ENCODE peak calls at places on chromosomes 6 and 20, in ten cellular contexts. One of them, this sample, is unnamed.

GRCh38 chr20:38098952-38099351 is 65.4 kb downstream of the RPRD1B start:
- DNase-seq in heart right ventricle: no peak
- DNase-seq in activated effector memory CD4-positive, alpha-beta T cell treated with Interleukin-2 at 50 U/mL for 16 hours: no peak
- DNase-seq in stimulated activated CD4-positive, alpha-beta T cell treated with anti-CD3 and anti-CD28 coated beads, Interleukin-1b, Interleukin-23, amount 100 ng/mL, for 4 hours: no peak
- DNase-seq in CD4-positive, CD25-positive, alpha-beta regulatory T cell: no peak
- DNase-seq in cardiac fibroblast: peak; percentile 39
- DNase-seq in endothelial cell: no peak
- DNase-seq in SK-N-MC: no peak
- DNase-seq in GF-D8: no peak
- DNase-seq in WTC11: no peak
- DNase-seq in this sample: no peak

GRCh38 chr20:59082077-59082740 is 39.6 kb upstream of the PRELID3B start:
- DNase-seq in heart right ventricle: no peak
- DNase-seq in activated effector memory CD4-positive, alpha-beta T cell treated with Interleukin-2 at 50 U/mL for 16 hours: no peak
- DNase-seq in stimulated activated CD4-positive, alpha-beta T cell treated with anti-CD3 and anti-CD28 coated beads, Interleukin-1b, Interleukin-23, amount 100 ng/mL, for 4 hours: no peak
- DNase-seq in CD4-positive, CD25-positive, alpha-beta regulatory T cell: no peak
- DNase-seq in cardiac fibroblast: peak; percentile 69
- DNase-seq in endothelial cell: no peak
- DNase-seq in SK-N-MC: peak; percentile 22
- DNase-seq in GF-D8: no peak
- DNase-seq in WTC11: no peak
- DNase-seq in this sample: no peak

GRCh38 chr20:4787069-4787468 is 65.4 kb downstream of the PRND start:
- DNase-seq in heart right ventricle: no peak
- DNase-seq in activated effector memory CD4-positive, alpha-beta T cell treated with Interleukin-2 at 50 U/mL for 16 hours: no peak
- DNase-seq in stimulated activated CD4-positive, alpha-beta T cell treated with anti-CD3 and anti-CD28 coated beads, Interleukin-1b, Interleukin-23, amount 100 ng/mL, for 4 hours: no peak
- DNase-seq in CD4-positive, CD25-positive, alpha-beta regulatory T cell: no peak
- DNase-seq in cardiac fibroblast: peak; percentile 69
- DNase-seq in endothelial cell: no peak
- DNase-seq in SK-N-MC: no peak
- DNase-seq in GF-D8: no peak
- DNase-seq in WTC11: no peak
- DNase-seq in this sample: no peak

GRCh38 chr6:145733770-145734169 is 1.6 kb downstream of the EPM2A start:
- DNase-seq in heart right ventricle: no peak
- DNase-seq in activated effector memory CD4-positive, alpha-beta T cell treated with Interleukin-2 at 50 U/mL for 16 hours: no peak
- DNase-seq in stimulated activated CD4-positive, alpha-beta T cell treated with anti-CD3 and anti-CD28 coated beads, Interleukin-1b, Interleukin-23, amount 100 ng/mL, for 4 hours: no peak
- DNase-seq in CD4-positive, CD25-positive, alpha-beta regulatory T cell: no peak
- DNase-seq in cardiac fibroblast: no peak
- DNase-seq in endothelial cell: no peak
- DNase-seq in SK-N-MC: no peak
- DNase-seq in GF-D8: peak; percentile 25
- DNase-seq in WTC11: no peak
- DNase-seq in this sample: no peak

GRCh38 chr6:44129841-44130322 is 2.5 kb downstream of the TMEM63B start:
- DNase-seq in heart right ventricle: no peak
- DNase-seq in activated effector memory CD4-positive, alpha-beta T cell treated with Interleukin-2 at 50 U/mL for 16 hours: no peak
- DNase-seq in stimulated activated CD4-positive, alpha-beta T cell treated with anti-CD3 and anti-CD28 coated beads, Interleukin-1b, Interleukin-23, amount 100 ng/mL, for 4 hours: no peak
- DNase-seq in CD4-positive, CD25-positive, alpha-beta regulatory T cell: no peak
- DNase-seq in cardiac fibroblast: no peak
- DNase-seq in endothelial cell: no peak
- DNase-seq in SK-N-MC: no peak
- DNase-seq in GF-D8: no peak
- DNase-seq in WTC11: no peak
- DNase-seq in this sample: no peak

GRCh38 chr6:23611776-23612381 is 514.1 kb upstream of the NRSN1 start:
- DNase-seq in heart right ventricle: no peak
- DNase-seq in activated effector memory CD4-positive, alpha-beta T cell treated with Interleukin-2 at 50 U/mL for 16 hours: no peak
- DNase-seq in stimulated activated CD4-positive, alpha-beta T cell treated with anti-CD3 and anti-CD28 coated beads, Interleukin-1b, Interleukin-23, amount 100 ng/mL, for 4 hours: no peak
- DNase-seq in CD4-positive, CD25-positive, alpha-beta regulatory T cell: no peak
- DNase-seq in cardiac fibroblast: no peak
- DNase-seq in endothelial cell: no peak
- DNase-seq in SK-N-MC: no peak
- DNase-seq in GF-D8: no peak
- DNase-seq in WTC11: no peak
- DNase-seq in this sample: no peak

GRCh38 chr6:13048113-13048512 is 280.2 kb downstream of the TBC1D7 start:
- DNase-seq in heart right ventricle: no peak
- DNase-seq in activated effector memory CD4-positive, alpha-beta T cell treated with Interleukin-2 at 50 U/mL for 16 hours: no peak
- DNase-seq in stimulated activated CD4-positive, alpha-beta T cell treated with anti-CD3 and anti-CD28 coated beads, Interleukin-1b, Interleukin-23, amount 100 ng/mL, for 4 hours: no peak
- DNase-seq in CD4-positive, CD25-positive, alpha-beta regulatory T cell: no peak
- DNase-seq in cardiac fibroblast: peak; percentile 27
- DNase-seq in endothelial cell: no peak
- DNase-seq in SK-N-MC: no peak
- DNase-seq in GF-D8: no peak
- DNase-seq in WTC11: no peak
- DNase-seq in this sample: no peak

GRCh38 chr6:126548301-126548700 is 208.4 kb downstream of the CENPW start:
- DNase-seq in heart right ventricle: no peak
- DNase-seq in activated effector memory CD4-positive, alpha-beta T cell treated with Interleukin-2 at 50 U/mL for 16 hours: no peak
- DNase-seq in stimulated activated CD4-positive, alpha-beta T cell treated with anti-CD3 and anti-CD28 coated beads, Interleukin-1b, Interleukin-23, amount 100 ng/mL, for 4 hours: no peak
- DNase-seq in CD4-positive, CD25-positive, alpha-beta regulatory T cell: no peak
- DNase-seq in cardiac fibroblast: peak; percentile 5
- DNase-seq in endothelial cell: no peak
- DNase-seq in SK-N-MC: no peak
- DNase-seq in GF-D8: no peak
- DNase-seq in WTC11: no peak
- DNase-seq in this sample: no peak

GRCh38 chr20:11229772-11230171 is 556.0 kb upstream of the JAG1 start:
- DNase-seq in heart right ventricle: peak; percentile 54
- DNase-seq in activated effector memory CD4-positive, alpha-beta T cell treated with Interleukin-2 at 50 U/mL for 16 hours: no peak
- DNase-seq in stimulated activated CD4-positive, alpha-beta T cell treated with anti-CD3 and anti-CD28 coated beads, Interleukin-1b, Interleukin-23, amount 100 ng/mL, for 4 hours: no peak
- DNase-seq in CD4-positive, CD25-positive, alpha-beta regulatory T cell: no peak
- DNase-seq in cardiac fibroblast: peak; percentile 98
- DNase-seq in endothelial cell: no peak
- DNase-seq in SK-N-MC: no peak
- DNase-seq in GF-D8: no peak
- DNase-seq in WTC11: no peak
- DNase-seq in this sample: peak; percentile 54

GRCh38 chr6:35485402-35485877 is 11.4 kb downstream of the TEAD3 start:
- DNase-seq in heart right ventricle: no peak
- DNase-seq in activated effector memory CD4-positive, alpha-beta T cell treated with Interleukin-2 at 50 U/mL for 16 hours: no peak
- DNase-seq in stimulated activated CD4-positive, alpha-beta T cell treated with anti-CD3 and anti-CD28 coated beads, Interleukin-1b, Interleukin-23, amount 100 ng/mL, for 4 hours: no peak
- DNase-seq in CD4-positive, CD25-positive, alpha-beta regulatory T cell: no peak
- DNase-seq in cardiac fibroblast: peak; percentile 75
- DNase-seq in endothelial cell: no peak
- DNase-seq in SK-N-MC: no peak
- DNase-seq in GF-D8: no peak
- DNase-seq in WTC11: peak; percentile 67
- DNase-seq in this sample: no peak

GRCh38 chr20:57266251-57267157 is at the start of gene BMP7:
- DNase-seq in heart right ventricle: no peak
- DNase-seq in activated effector memory CD4-positive, alpha-beta T cell treated with Interleukin-2 at 50 U/mL for 16 hours: no peak
- DNase-seq in stimulated activated CD4-positive, alpha-beta T cell treated with anti-CD3 and anti-CD28 coated beads, Interleukin-1b, Interleukin-23, amount 100 ng/mL, for 4 hours: no peak
- DNase-seq in CD4-positive, CD25-positive, alpha-beta regulatory T cell: no peak
- DNase-seq in cardiac fibroblast: no peak
- DNase-seq in endothelial cell: peak; percentile 42
- DNase-seq in SK-N-MC: no peak
- DNase-seq in GF-D8: no peak
- DNase-seq in WTC11: peak; percentile 69
- DNase-seq in this sample: no peak

GRCh38 chr6:80523029-80523428 is 416.6 kb downstream of the BCKDHB start:
- DNase-seq in heart right ventricle: no peak
- DNase-seq in activated effector memory CD4-positive, alpha-beta T cell treated with Interleukin-2 at 50 U/mL for 16 hours: no peak
- DNase-seq in stimulated activated CD4-positive, alpha-beta T cell treated with anti-CD3 and anti-CD28 coated beads, Interleukin-1b, Interleukin-23, amount 100 ng/mL, for 4 hours: no peak
- DNase-seq in CD4-positive, CD25-positive, alpha-beta regulatory T cell: no peak
- DNase-seq in cardiac fibroblast: peak; percentile 37
- DNase-seq in endothelial cell: no peak
- DNase-seq in SK-N-MC: no peak
- DNase-seq in GF-D8: no peak
- DNase-seq in WTC11: no peak
- DNase-seq in this sample: no peak

GRCh38 chr6:42889815-42890214 is 10.4 kb downstream of the RPL7L1 start:
- DNase-seq in heart right ventricle: no peak
- DNase-seq in activated effector memory CD4-positive, alpha-beta T cell treated with Interleukin-2 at 50 U/mL for 16 hours: no peak
- DNase-seq in stimulated activated CD4-positive, alpha-beta T cell treated with anti-CD3 and anti-CD28 coated beads, Interleukin-1b, Interleukin-23, amount 100 ng/mL, for 4 hours: no peak
- DNase-seq in CD4-positive, CD25-positive, alpha-beta regulatory T cell: no peak
- DNase-seq in cardiac fibroblast: no peak
- DNase-seq in endothelial cell: no peak
- DNase-seq in SK-N-MC: no peak
- DNase-seq in GF-D8: no peak
- DNase-seq in WTC11: no peak
- DNase-seq in this sample: no peak

GRCh38 chr6:160041608-160042007 is 72.7 kb downstream of the IGF2R start:
- DNase-seq in heart right ventricle: peak; percentile 63
- DNase-seq in activated effector memory CD4-positive, alpha-beta T cell treated with Interleukin-2 at 50 U/mL for 16 hours: no peak
- DNase-seq in stimulated activated CD4-positive, alpha-beta T cell treated with anti-CD3 and anti-CD28 coated beads, Interleukin-1b, Interleukin-23, amount 100 ng/mL, for 4 hours: no peak
- DNase-seq in CD4-positive, CD25-positive, alpha-beta regulatory T cell: no peak
- DNase-seq in cardiac fibroblast: peak; percentile 57
- DNase-seq in endothelial cell: no peak
- DNase-seq in SK-N-MC: no peak
- DNase-seq in GF-D8: no peak
- DNase-seq in WTC11: no peak
- DNase-seq in this sample: no peak

GRCh38 chr6:48610846-48611245 is 499.8 kb upstream of the PTCHD4 start:
- DNase-seq in heart right ventricle: no peak
- DNase-seq in activated effector memory CD4-positive, alpha-beta T cell treated with Interleukin-2 at 50 U/mL for 16 hours: no peak
- DNase-seq in stimulated activated CD4-positive, alpha-beta T cell treated with anti-CD3 and anti-CD28 coated beads, Interleukin-1b, Interleukin-23, amount 100 ng/mL, for 4 hours: no peak
- DNase-seq in CD4-positive, CD25-positive, alpha-beta regulatory T cell: no peak
- DNase-seq in cardiac fibroblast: peak; percentile 59
- DNase-seq in endothelial cell: no peak
- DNase-seq in SK-N-MC: no peak
- DNase-seq in GF-D8: no peak
- DNase-seq in WTC11: no peak
- DNase-seq in this sample: no peak

GRCh38 chr6:25431642-25432307 is 152.6 kb downstream of the CARMIL1 start:
- DNase-seq in heart right ventricle: no peak
- DNase-seq in activated effector memory CD4-positive, alpha-beta T cell treated with Interleukin-2 at 50 U/mL for 16 hours: no peak
- DNase-seq in stimulated activated CD4-positive, alpha-beta T cell treated with anti-CD3 and anti-CD28 coated beads, Interleukin-1b, Interleukin-23, amount 100 ng/mL, for 4 hours: no peak
- DNase-seq in CD4-positive, CD25-positive, alpha-beta regulatory T cell: no peak
- DNase-seq in cardiac fibroblast: no peak
- DNase-seq in endothelial cell: no peak
- DNase-seq in SK-N-MC: no peak
- DNase-seq in GF-D8: no peak
- DNase-seq in WTC11: no peak
- DNase-seq in this sample: no peak

GRCh38 chr6:40876336-40876735 is 162.7 kb downstream of the UNC5CL start:
- DNase-seq in heart right ventricle: no peak
- DNase-seq in activated effector memory CD4-positive, alpha-beta T cell treated with Interleukin-2 at 50 U/mL for 16 hours: no peak
- DNase-seq in stimulated activated CD4-positive, alpha-beta T cell treated with anti-CD3 and anti-CD28 coated beads, Interleukin-1b, Interleukin-23, amount 100 ng/mL, for 4 hours: no peak
- DNase-seq in CD4-positive, CD25-positive, alpha-beta regulatory T cell: no peak
- DNase-seq in cardiac fibroblast: no peak
- DNase-seq in endothelial cell: no peak
- DNase-seq in SK-N-MC: no peak
- DNase-seq in GF-D8: no peak
- DNase-seq in WTC11: no peak
- DNase-seq in this sample: no peak

GRCh38 chr6:168676552-168677317 is 235.8 kb downstream of the SMOC2 start:
- DNase-seq in heart right ventricle: no peak
- DNase-seq in activated effector memory CD4-positive, alpha-beta T cell treated with Interleukin-2 at 50 U/mL for 16 hours: no peak
- DNase-seq in stimulated activated CD4-positive, alpha-beta T cell treated with anti-CD3 and anti-CD28 coated beads, Interleukin-1b, Interleukin-23, amount 100 ng/mL, for 4 hours: no peak
- DNase-seq in CD4-positive, CD25-positive, alpha-beta regulatory T cell: no peak
- DNase-seq in cardiac fibroblast: no peak
- DNase-seq in endothelial cell: no peak
- DNase-seq in SK-N-MC: no peak
- DNase-seq in GF-D8: no peak
- DNase-seq in WTC11: no peak
- DNase-seq in this sample: no peak

GRCh38 chr20:50111120-50111828 is 1.7 kb downstream of the UBE2V1 start:
- DNase-seq in heart right ventricle: no peak
- DNase-seq in activated effector memory CD4-positive, alpha-beta T cell treated with Interleukin-2 at 50 U/mL for 16 hours: no peak
- DNase-seq in stimulated activated CD4-positive, alpha-beta T cell treated with anti-CD3 and anti-CD28 coated beads, Interleukin-1b, Interleukin-23, amount 100 ng/mL, for 4 hours: no peak
- DNase-seq in CD4-positive, CD25-positive, alpha-beta regulatory T cell: no peak
- DNase-seq in cardiac fibroblast: peak; percentile 74
- DNase-seq in endothelial cell: no peak
- DNase-seq in SK-N-MC: no peak
- DNase-seq in GF-D8: no peak
- DNase-seq in WTC11: no peak
- DNase-seq in this sample: no peak

GRCh38 chr20:41173161-41173721 is 35.9 kb downstream of the PLCG1 start:
- DNase-seq in heart right ventricle: peak; percentile 89
- DNase-seq in activated effector memory CD4-positive, alpha-beta T cell treated with Interleukin-2 at 50 U/mL for 16 hours: peak; percentile 44
- DNase-seq in stimulated activated CD4-positive, alpha-beta T cell treated with anti-CD3 and anti-CD28 coated beads, Interleukin-1b, Interleukin-23, amount 100 ng/mL, for 4 hours: peak; percentile 62
- DNase-seq in CD4-positive, CD25-positive, alpha-beta regulatory T cell: peak; percentile 55
- DNase-seq in cardiac fibroblast: peak; percentile 78
- DNase-seq in endothelial cell: peak; percentile 83
- DNase-seq in SK-N-MC: no peak
- DNase-seq in GF-D8: no peak
- DNase-seq in WTC11: peak; percentile 86
- DNase-seq in this sample: peak; percentile 51

GRCh38 chr20:19975436-19975799 is 41.7 kb upstream of the NAA20 start:
- DNase-seq in heart right ventricle: peak; percentile 40
- DNase-seq in activated effector memory CD4-positive, alpha-beta T cell treated with Interleukin-2 at 50 U/mL for 16 hours: no peak
- DNase-seq in stimulated activated CD4-positive, alpha-beta T cell treated with anti-CD3 and anti-CD28 coated beads, Interleukin-1b, Interleukin-23, amount 100 ng/mL, for 4 hours: no peak
- DNase-seq in CD4-positive, CD25-positive, alpha-beta regulatory T cell: no peak
- DNase-seq in cardiac fibroblast: peak; percentile 67
- DNase-seq in endothelial cell: no peak
- DNase-seq in SK-N-MC: no peak
- DNase-seq in GF-D8: no peak
- DNase-seq in WTC11: no peak
- DNase-seq in this sample: no peak

GRCh38 chr6:107704377-107705013 is 119.6 kb downstream of the SCML4 start:
- DNase-seq in heart right ventricle: peak; percentile 49
- DNase-seq in activated effector memory CD4-positive, alpha-beta T cell treated with Interleukin-2 at 50 U/mL for 16 hours: no peak
- DNase-seq in stimulated activated CD4-positive, alpha-beta T cell treated with anti-CD3 and anti-CD28 coated beads, Interleukin-1b, Interleukin-23, amount 100 ng/mL, for 4 hours: no peak
- DNase-seq in CD4-positive, CD25-positive, alpha-beta regulatory T cell: peak; percentile 28
- DNase-seq in cardiac fibroblast: peak; percentile 79
- DNase-seq in endothelial cell: peak; percentile 46
- DNase-seq in SK-N-MC: peak; percentile 44
- DNase-seq in GF-D8: no peak
- DNase-seq in WTC11: no peak
- DNase-seq in this sample: no peak

GRCh38 chr6:36131517-36132220 is 1.4 kb downstream of the MAPK13 start:
- DNase-seq in heart right ventricle: no peak
- DNase-seq in activated effector memory CD4-positive, alpha-beta T cell treated with Interleukin-2 at 50 U/mL for 16 hours: no peak
- DNase-seq in stimulated activated CD4-positive, alpha-beta T cell treated with anti-CD3 and anti-CD28 coated beads, Interleukin-1b, Interleukin-23, amount 100 ng/mL, for 4 hours: peak; percentile 29
- DNase-seq in CD4-positive, CD25-positive, alpha-beta regulatory T cell: peak; percentile 55
- DNase-seq in cardiac fibroblast: peak; percentile 67
- DNase-seq in endothelial cell: no peak
- DNase-seq in SK-N-MC: no peak
- DNase-seq in GF-D8: no peak
- DNase-seq in WTC11: no peak
- DNase-seq in this sample: no peak

GRCh38 chr6:117448732-117449131 is 23.0 kb upstream of the ROS1 start:
- DNase-seq in heart right ventricle: no peak
- DNase-seq in activated effector memory CD4-positive, alpha-beta T cell treated with Interleukin-2 at 50 U/mL for 16 hours: no peak
- DNase-seq in stimulated activated CD4-positive, alpha-beta T cell treated with anti-CD3 and anti-CD28 coated beads, Interleukin-1b, Interleukin-23, amount 100 ng/mL, for 4 hours: no peak
- DNase-seq in CD4-positive, CD25-positive, alpha-beta regulatory T cell: no peak
- DNase-seq in cardiac fibroblast: peak; percentile 97
- DNase-seq in endothelial cell: no peak
- DNase-seq in SK-N-MC: no peak
- DNase-seq in GF-D8: no peak
- DNase-seq in WTC11: no peak
- DNase-seq in this sample: no peak

GRCh38 chr20:58794510-58795180 is 56.1 kb downstream of the GNAS-AS1 start:
- DNase-seq in heart right ventricle: no peak
- DNase-seq in activated effector memory CD4-positive, alpha-beta T cell treated with Interleukin-2 at 50 U/mL for 16 hours: no peak
- DNase-seq in stimulated activated CD4-positive, alpha-beta T cell treated with anti-CD3 and anti-CD28 coated beads, Interleukin-1b, Interleukin-23, amount 100 ng/mL, for 4 hours: no peak
- DNase-seq in CD4-positive, CD25-positive, alpha-beta regulatory T cell: no peak
- DNase-seq in cardiac fibroblast: no peak
- DNase-seq in endothelial cell: no peak
- DNase-seq in SK-N-MC: no peak
- DNase-seq in GF-D8: no peak
- DNase-seq in WTC11: no peak
- DNase-seq in this sample: no peak

GRCh38 chr6:111119550-111120329 is 32.4 kb downstream of the SLC16A10 start:
- DNase-seq in heart right ventricle: no peak
- DNase-seq in activated effector memory CD4-positive, alpha-beta T cell treated with Interleukin-2 at 50 U/mL for 16 hours: no peak
- DNase-seq in stimulated activated CD4-positive, alpha-beta T cell treated with anti-CD3 and anti-CD28 coated beads, Interleukin-1b, Interleukin-23, amount 100 ng/mL, for 4 hours: no peak
- DNase-seq in CD4-positive, CD25-positive, alpha-beta regulatory T cell: no peak
- DNase-seq in cardiac fibroblast: peak; percentile 51
- DNase-seq in endothelial cell: no peak
- DNase-seq in SK-N-MC: no peak
- DNase-seq in GF-D8: no peak
- DNase-seq in WTC11: no peak
- DNase-seq in this sample: no peak

GRCh38 chr6:135887069-135887468 is 35.6 kb downstream of the PDE7B start:
- DNase-seq in heart right ventricle: no peak
- DNase-seq in activated effector memory CD4-positive, alpha-beta T cell treated with Interleukin-2 at 50 U/mL for 16 hours: no peak
- DNase-seq in stimulated activated CD4-positive, alpha-beta T cell treated with anti-CD3 and anti-CD28 coated beads, Interleukin-1b, Interleukin-23, amount 100 ng/mL, for 4 hours: no peak
- DNase-seq in CD4-positive, CD25-positive, alpha-beta regulatory T cell: no peak
- DNase-seq in cardiac fibroblast: no peak
- DNase-seq in endothelial cell: no peak
- DNase-seq in SK-N-MC: no peak
- DNase-seq in GF-D8: no peak
- DNase-seq in WTC11: no peak
- DNase-seq in this sample: no peak

GRCh38 chr6:139037490-139037889 is 8.9 kb downstream of the ABRACL start:
- DNase-seq in heart right ventricle: peak; percentile 10
- DNase-seq in activated effector memory CD4-positive, alpha-beta T cell treated with Interleukin-2 at 50 U/mL for 16 hours: no peak
- DNase-seq in stimulated activated CD4-positive, alpha-beta T cell treated with anti-CD3 and anti-CD28 coated beads, Interleukin-1b, Interleukin-23, amount 100 ng/mL, for 4 hours: no peak
- DNase-seq in CD4-positive, CD25-positive, alpha-beta regulatory T cell: no peak
- DNase-seq in cardiac fibroblast: peak; percentile 90
- DNase-seq in endothelial cell: no peak
- DNase-seq in SK-N-MC: no peak
- DNase-seq in GF-D8: no peak
- DNase-seq in WTC11: no peak
- DNase-seq in this sample: no peak